ENCODE peak calls at places on chromosomes 6 and 20, in eight cellular contexts. D, Y, F, O, G, T, C and E are unnamed samples.
A peak's percentile ranks its signal among the peaks of the same experiment; 100 is the strongest.

GRCh38 chr6:104700371-104701185 is 159.1 kb downstream of the HACE1 start:
- DNase-seq in D (no peak), Y (no peak), F (no peak), O (no peak), G (no peak), T (no peak), C (no peak), E (no peak)

GRCh38 chr6:139407718-139408222 is 33.3 kb upstream of the CITED2 start:
- DNase-seq in D (no peak), Y (no peak), F (no peak), O (no peak), G (no peak), T (no peak), C (no peak), E (no peak)

GRCh38 chr6:78639505-78640110 is 227.7 kb upstream of the IRAK1BP1 start:
- DNase-seq in D (no peak), Y (no peak), F (no peak), O (no peak), G (no peak), T (no peak), C (no peak), E (no peak)

GRCh38 chr20:37987602-37988290 is 45.5 kb downstream of the TTI1 start:
- DNase-seq in D (no peak), Y (no peak), F (no peak), O (no peak), G (no peak), T (no peak), C (no peak), E (no peak)

GRCh38 chr6:89066929-89067646 is 13.5 kb upstream of the PNRC1 start:
- DNase-seq in D (no peak), Y (no peak), F (no peak), O (no peak), G (no peak), T (no peak), C (no peak), E (no peak)

GRCh38 chr6:46024122-46024769 is 8.6 kb upstream of the CLIC5 start:
- DNase-seq in D (no peak), Y (no peak), F (no peak), O (no peak), G (no peak), T (no peak), C (no peak), E (no peak)

GRCh38 chr6:108368431-108369030 is 73.7 kb downstream of the AFG1L start:
- DNase-seq in D (no peak), Y (no peak), F (no peak), O (no peak), G (no peak), T (no peak), C (no peak), E (no peak)

GRCh38 chr20:23069073-23069472 is 17.1 kb downstream of the CD93 start:
- DNase-seq in D (no peak), Y (no peak), F (no peak), O (no peak), G (no peak), T (no peak), C (no peak), E (no peak)

GRCh38 chr6:7998103-7998725 is 66.0 kb downstream of the BLOC1S5 start:
- DNase-seq in D (no peak), Y (no peak), F (no peak), O (no peak), G (no peak), T (no peak), C (no peak), E (no peak)

GRCh38 chr6:134080171-134080795 is 27.9 kb upstream of the SLC2A12 start:
- DNase-seq in D (no peak), Y (no peak), F (no peak), O (no peak), G (no peak), T (no peak), C (no peak), E (no peak)

GRCh38 chr20:8194721-8195120 is 62.7 kb downstream of the PLCB1 start:
- DNase-seq in D (no peak), Y (no peak), F (no peak), O (no peak), G (no peak), T (no peak), C (no peak), E (no peak)

GRCh38 chr6:164887660-164888059 is 421.7 kb downstream of the C6orf118 start:
- DNase-seq in D (no peak), Y (no peak), F (no peak), O (no peak), G (no peak), T (no peak), C (no peak), E (no peak)

GRCh38 chr20:53975761-53976160 is 94.6 kb downstream of the BCAS1 start:
- DNase-seq in D (no peak), Y (no peak), F (no peak), O (no peak), G (no peak), T (no peak), C (no peak), E (no peak)

GRCh38 chr6:117920493-117920845 is 13.4 kb downstream of the SLC35F1 start:
- DNase-seq in D (no peak), Y (no peak), F (no peak), O (no peak), G (no peak), T (no peak), C (peak; percentile 7), E (no peak)

GRCh38 chr6:154683756-154684523 is 49.3 kb upstream of the SCAF8 start:
- DNase-seq in D (peak; percentile 59), Y (no peak), F (no peak), O (no peak), G (no peak), T (no peak), C (no peak), E (no peak)

GRCh38 chr6:29925341-29926080 is 16.8 kb upstream of the HLA-A start:
- DNase-seq in D (no peak), Y (no peak), F (no peak), O (no peak), G (no peak), T (no peak), C (no peak), E (no peak)

GRCh38 chr6:137743493-137743892 is 123.6 kb upstream of the TNFAIP3 start:
- DNase-seq in D (no peak), Y (no peak), F (no peak), O (no peak), G (no peak), T (no peak), C (no peak), E (no peak)

GRCh38 chr20:4905612-4906011 is 95.7 kb downstream of the SLC23A2 start:
- DNase-seq in D (no peak), Y (no peak), F (no peak), O (no peak), G (no peak), T (no peak), C (no peak), E (no peak)

GRCh38 chr6:48844696-48845095 is 618.4 kb downstream of the MMUT start:
- DNase-seq in D (no peak), Y (no peak), F (no peak), O (no peak), G (no peak), T (no peak), C (no peak), E (no peak)

GRCh38 chr6:89082439-89082838 is 1.9 kb downstream of the PNRC1 start:
- DNase-seq in D (no peak), Y (no peak), F (no peak), O (no peak), G (no peak), T (no peak), C (no peak), E (no peak)